ENCODE peak calls at places on chromosomes 6 and 20, in four cellular contexts. Y is GM12878, C is HL-60, B is K562. D is an unnamed sample.

GRCh38 chr20:6086868-6087267 is 33.0 kb upstream of the LRRN4 start:
- DNase-seq in B (no peak), C (no peak), Y (no peak), D (no peak)

GRCh38 chr6:53107091-53107490 is 41.5 kb downstream of the GCM1 start:
- DNase-seq in C (no peak), Y (no peak), B (no peak), D (no peak)

GRCh38 chr6:39317256-39317655 is 3.0 kb upstream of the KCNK17 start:
- DNase-seq in B (no peak), C (no peak), Y (no peak), D (no peak)

GRCh38 chr6:67933278-67933677 is 701.8 kb upstream of the ADGRB3 start:
- DNase-seq in C (no peak), B (no peak), Y (no peak), D (no peak)

GRCh38 chr6:56359201-56359899 is 112.0 kb upstream of the COL21A1 start:
- DNase-seq in C (no peak), Y (peak; percentile 26), B (peak; percentile 63), D (peak; percentile 12)

GRCh38 chr6:132135409-132135808 is 184.2 kb upstream of the CCN2 start:
- DNase-seq in Y (no peak), C (no peak), B (no peak), D (no peak)

GRCh38 chr6:166026586-166027126 is 141.0 kb downstream of the TBXT start:
- DNase-seq in C (no peak), B (no peak), Y (no peak), D (no peak)

GRCh38 chr20:23445596-23446217 is 6.2 kb downstream of the CSTL1 start:
- DNase-seq in C (no peak), Y (no peak), B (no peak), D (no peak)

GRCh38 chr20:57698867-57699275 is 10.9 kb downstream of the PMEPA1 start:
- DNase-seq in C (no peak), Y (no peak), B (no peak), D (no peak)

GRCh38 chr6:39891976-39892375 is 42.3 kb downstream of the MOCS1 start:
- DNase-seq in B (no peak), Y (no peak), C (no peak), D (no peak)

GRCh38 chr6:193773-194310 is 98.4 kb upstream of the DUSP22 start:
- DNase-seq in B (no peak), Y (peak; percentile 93), C (no peak), D (no peak)

GRCh38 chr20:46624941-46625340 is 26.3 kb downstream of the SLC13A3 start:
- DNase-seq in Y (no peak), B (no peak), C (no peak), D (no peak)

GRCh38 chr20:33516882-33517281 is 27.0 kb downstream of the CBFA2T2 start:
- DNase-seq in B (no peak), C (no peak), Y (no peak), D (no peak)

GRCh38 chr20:48820649-48820973 is 7.2 kb downstream of the PREX1 start:
- DNase-seq in Y (no peak), C (no peak), B (no peak), D (no peak)

GRCh38 chr6:6891074-6891754 is 216.5 kb upstream of the RREB1 start:
- DNase-seq in Y (no peak), B (no peak), C (no peak), D (no peak)

GRCh38 chr6:84271086-84271716 is 43.8 kb upstream of the CEP162 start:
- DNase-seq in B (no peak), Y (no peak), C (no peak), D (no peak)

GRCh38 chr6:40523505-40524172 is 63.5 kb downstream of the LRFN2 start:
- DNase-seq in C (no peak), Y (no peak), B (no peak), D (no peak)

GRCh38 chr20:22795897-22796296 is 211.5 kb upstream of the FOXA2 start:
- DNase-seq in Y (no peak), B (no peak), C (no peak), D (no peak)

GRCh38 chr20:50982372-50982771 is 23.8 kb downstream of the MOCS3 start:
- DNase-seq in B (no peak), C (no peak), Y (no peak), D (no peak)

GRCh38 chr20:38171301-38172010 is 6.4 kb upstream of the TGM2 start:
- DNase-seq in C (no peak), Y (no peak), B (no peak), D (no peak)

GRCh38 chr20:10648651-10649050 is 25.1 kb downstream of the JAG1 start:
- DNase-seq in C (no peak), B (no peak), Y (peak; percentile 28), D (no peak)

GRCh38 chr6:163828038-163828790 is 413.7 kb downstream of the QKI start:
- DNase-seq in B (no peak), C (no peak), Y (no peak), D (no peak)

GRCh38 chr6:42230320-42231034 is 12.8 kb upstream of the MRPS10 start:
- DNase-seq in Y (no peak), B (no peak), C (no peak), D (no peak)

GRCh38 chr20:48052492-48052870 is 267.2 kb upstream of the SULF2 start:
- DNase-seq in Y (no peak), B (no peak), C (no peak), D (no peak)

GRCh38 chr6:15513131-15513771 is 149.6 kb downstream of the DTNBP1 start:
- DNase-seq in B (no peak), C (no peak), Y (no peak), D (no peak)

GRCh38 chr6:52724041-52724405 is 39.3 kb downstream of the GSTA2 start:
- DNase-seq in C (no peak), B (no peak), Y (no peak), D (no peak)

GRCh38 chr6:168615837-168616236 is 174.9 kb downstream of the SMOC2 start:
- DNase-seq in B (no peak), C (no peak), Y (no peak), D (no peak)

GRCh38 chr6:137700751-137701477 is 166.1 kb upstream of the TNFAIP3 start:
- DNase-seq in Y (no peak), C (no peak), B (no peak), D (no peak)

GRCh38 chr6:89221971-89222887 is 5.1 kb upstream of the GABRR1 start:
- DNase-seq in C (no peak), B (no peak), Y (no peak), D (no peak)

GRCh38 chr20:61220131-61220530 is 31.9 kb upstream of the CDH4 start:
- DNase-seq in B (no peak), C (no peak), Y (no peak), D (no peak)

GRCh38 chr6:169887529-169888140 is 136.2 kb downstream of the ERMARD start:
- DNase-seq in Y (no peak), B (no peak), C (no peak), D (no peak)

GRCh38 chr20:11431613-11432012 is 486.1 kb upstream of the BTBD3 start:
- DNase-seq in B (no peak), Y (no peak), C (no peak), D (no peak)

GRCh38 chr20:50427740-50428462 is 82.3 kb upstream of the PTPN1 start:
- DNase-seq in B (no peak), Y (no peak), C (no peak), D (no peak)

GRCh38 chr6:115643762-115644161 is 416.9 kb downstream of the FRK start:
- DNase-seq in B (no peak), Y (no peak), C (no peak), D (no peak)

GRCh38 chr6:134217110-134217509 is 100.8 kb downstream of the SGK1 start:
- DNase-seq in Y (no peak), C (no peak), B (no peak), D (no peak)

DNA sequence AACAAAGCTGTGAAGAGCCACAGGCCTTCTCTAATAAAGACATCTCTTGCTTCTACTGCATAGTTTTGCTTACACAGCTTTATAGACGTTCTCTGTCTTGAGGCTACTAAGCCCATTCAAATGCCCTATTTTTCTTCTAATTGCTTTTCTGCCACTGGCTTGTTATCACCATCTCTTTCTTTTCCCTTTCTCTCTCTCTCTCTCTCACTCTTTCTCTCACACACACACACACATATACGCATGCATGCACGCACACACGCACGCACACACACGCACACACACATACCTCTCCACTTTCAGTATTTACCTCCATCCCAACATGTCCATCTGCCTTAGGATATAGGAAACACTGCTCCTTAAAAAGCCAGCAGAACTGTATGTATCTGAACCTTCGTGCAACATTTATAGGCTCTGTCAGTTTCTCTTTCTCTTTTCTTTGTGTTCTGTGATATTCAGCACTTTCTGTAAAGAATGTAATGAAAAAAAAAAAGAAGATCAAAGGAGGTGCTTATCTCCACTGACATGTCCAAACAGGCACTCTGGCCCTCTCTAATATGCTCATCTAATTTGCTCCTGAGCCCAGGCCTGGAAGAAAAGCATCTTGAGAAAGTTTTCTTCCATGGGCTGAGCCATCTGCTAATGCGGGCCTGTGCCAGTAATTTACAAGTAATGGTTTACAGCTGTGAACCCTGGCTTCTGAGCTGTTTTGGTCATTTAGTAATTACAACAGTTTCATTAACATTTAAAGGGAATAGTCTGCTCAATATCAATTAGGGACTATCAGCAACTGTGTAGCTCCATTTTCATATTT is 1046.7 kb upstream of the MAP3K7 start:
- DNase-seq in C (no peak), Y (no peak), B (no peak), D (no peak)
- TF ChIP-seq SPI1 in C (no peak), Y (no peak), B (no peak), D (no peak)

DNA sequence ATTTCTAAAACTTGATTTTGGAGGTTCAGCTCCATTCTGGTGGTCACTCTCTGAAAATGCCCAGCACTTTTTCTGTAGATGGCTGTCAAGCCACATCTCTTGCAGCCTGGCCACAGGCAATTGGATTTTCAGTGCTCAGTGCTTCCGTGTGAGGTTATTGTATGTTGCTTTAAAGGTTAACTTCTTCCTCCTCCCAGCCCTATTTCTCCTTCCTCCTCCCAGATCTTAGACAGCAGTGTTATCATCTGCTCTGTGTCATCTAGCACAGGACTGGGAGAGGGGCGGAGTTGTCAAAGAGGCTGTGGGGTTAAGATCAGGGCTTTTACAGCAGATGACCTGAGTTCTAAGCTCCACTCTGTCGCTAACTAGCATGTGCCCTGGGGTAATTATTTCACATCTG is 129.0 kb downstream of the PHACTR3 start:
- DNase-seq in C (no peak), Y (no peak), B (no peak), D (no peak)
- TF ChIP-seq SPI1 in C (no peak), Y (no peak), B (no peak), D (no peak)

GRCh38 chr6:13668291-13668928 is 43.2 kb downstream of the RANBP9 start:
- DNase-seq in Y (peak; percentile 49), B (peak; percentile 40), C (no peak), D (no peak)
- TF ChIP-seq SPI1 in Y (no peak), B (no peak), C (no peak), D (peak; percentile 10)

DNA sequence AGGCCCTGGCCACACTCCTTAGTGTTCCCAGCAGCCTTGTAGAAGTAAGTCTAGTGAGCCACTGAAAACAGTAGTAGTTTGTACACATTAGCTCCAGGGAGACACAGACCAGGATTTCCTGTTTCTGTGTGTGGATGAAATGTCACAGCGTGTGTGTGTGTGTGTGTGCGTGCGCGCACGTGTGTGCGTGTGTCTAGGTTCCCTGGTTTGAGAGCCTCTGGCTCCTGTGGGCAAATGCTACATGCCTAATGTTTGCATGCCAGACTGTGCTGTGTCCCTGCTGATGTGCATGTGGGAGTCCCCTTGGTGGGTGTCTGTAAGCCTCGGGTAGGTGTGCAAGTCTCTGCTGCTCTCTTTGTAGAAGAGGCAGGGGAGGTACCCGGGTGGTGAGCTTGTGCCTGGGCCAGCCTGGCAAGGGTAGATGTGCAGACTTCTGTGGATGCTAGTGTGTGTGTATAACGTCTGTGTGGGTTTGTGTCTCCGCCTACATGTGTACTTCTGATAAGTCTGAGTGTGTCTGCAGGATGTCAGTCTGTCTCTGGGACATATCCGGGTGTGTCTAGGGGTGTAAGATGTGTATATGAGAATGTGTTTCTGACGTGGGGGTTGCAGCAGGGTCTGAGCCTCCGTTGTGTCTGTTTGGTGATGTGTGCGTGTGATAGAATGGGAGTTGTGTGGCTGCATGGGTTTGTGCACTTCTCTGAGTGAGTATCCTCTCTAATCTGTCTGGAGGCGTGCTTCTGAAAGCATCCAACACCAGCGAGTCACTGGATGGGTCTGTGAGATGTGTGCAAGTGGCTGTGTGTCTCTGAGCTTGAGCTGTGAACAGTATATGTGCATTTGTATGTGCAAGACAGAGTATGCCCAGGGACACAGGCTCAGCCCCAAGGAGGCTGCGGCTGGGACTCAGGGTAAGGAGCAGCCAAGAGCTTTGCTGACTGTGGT is 19.0 kb upstream of the TLDC2 start:
- DNase-seq in C (no peak), B (no peak), Y (no peak), D (no peak)
- TF ChIP-seq SPI1 in C (peak; percentile 52), B (no peak), Y (no peak), D (no peak)

D was measured in GM12891.